ENCODE peak calls at places on chromosomes 2 and 18, in five cellular contexts. N is IMR-90, V is astrocyte of the spinal cord, F is GM20000, S is ovary. T is an unnamed sample.

GRCh38 chr2:98608962-98609604 is 694 bp downstream of the UNC50 start:
- DNase-seq in N (peak), V (peak), F (peak), S (peak), T (peak)

GRCh38 chr2:30356061-30356460 is 91.0 kb upstream of the LCLAT1 start:
- DNase-seq in N (no peak), V (no peak), F (no peak), S (no peak), T (no peak)

GRCh38 chr2:17752892-17753802 is 463 bp downstream of the SMC6 start:
- DNase-seq in N (peak), V (peak), F (peak), S (no peak), T (peak)

GRCh38 chr2:9984217-9984739 is 32.8 kb downstream of the GRHL1 start:
- DNase-seq in N (peak), V (peak), F (peak), S (no peak), T (peak)

GRCh38 chr18:32742620-32743019 is 30.2 kb downstream of the KLHL14 start:
- DNase-seq in N (no peak), V (peak), F (no peak), S (no peak), T (no peak)

GRCh38 chr2:20915271-20915670 is 92.4 kb upstream of the LDAH start:
- DNase-seq in N (no peak), V (no peak), F (no peak), S (no peak), T (no peak)

GRCh38 chr2:96695602-96696001 is 44.3 kb downstream of the LMAN2L start:
- DNase-seq in N (no peak), V (no peak), F (no peak), S (no peak), T (no peak)

GRCh38 chr18:50377061-50377798 is 2.4 kb downstream of the SKA1 start:
- DNase-seq in N (no peak), V (no peak), F (no peak), S (no peak), T (no peak)

GRCh38 chr2:31467426-31467825 is 52.9 kb upstream of the XDH start:
- DNase-seq in N (no peak), V (no peak), F (no peak), S (no peak), T (no peak)

GRCh38 chr2:42927334-42928160 is 135.2 kb upstream of the HAAO start:
- DNase-seq in N (peak), V (no peak), F (no peak), S (no peak), T (no peak)

GRCh38 chr18:41486581-41486980 is 468.5 kb upstream of the PIK3C3 start:
- DNase-seq in N (no peak), V (no peak), F (no peak), S (no peak), T (no peak)

GRCh38 chr2:168814046-168814445 is 11.6 kb downstream of the NOSTRIN start:
- DNase-seq in N (peak), V (peak), F (no peak), S (no peak), T (no peak)

GRCh38 chr18:77517901-77518300 is 268.3 kb downstream of the GALR1 start:
- DNase-seq in N (no peak), V (no peak), F (no peak), S (no peak), T (no peak)

GRCh38 chr2:10232096-10232815 is 70.4 kb upstream of the HPCAL1 start:
- DNase-seq in N (no peak), V (no peak), F (no peak), S (no peak), T (no peak)

GRCh38 chr18:56248613-56249235 is 389.7 kb downstream of the TXNL1 start:
- DNase-seq in N (no peak), V (no peak), F (peak), S (no peak), T (peak)

GRCh38 chr18:47919916-47920315 is 10.5 kb downstream of the SMAD2 start:
- DNase-seq in N (no peak), V (no peak), F (no peak), S (no peak), T (no peak)

GRCh38 chr2:28274911-28275685 is 117.6 kb upstream of the FOSL2 start:
- DNase-seq in N (peak), V (peak), F (no peak), S (no peak), T (peak)

GRCh38 chr2:9660154-9660553 is 29.4 kb upstream of the YWHAQ start:
- DNase-seq in N (no peak), V (no peak), F (no peak), S (no peak), T (no peak)

GRCh38 chr2:104318001-104318555 is 535.8 kb upstream of the POU3F3 start:
- DNase-seq in N (no peak), V (peak), F (no peak), S (no peak), T (no peak)

GRCh38 chr2:186365406-186365805 is 120.7 kb upstream of the ZC3H15 start:
- DNase-seq in N (no peak), V (no peak), F (no peak), S (no peak), T (no peak)

GRCh38 chr2:112542974-112543760 is 902 bp downstream of the POLR1B start:
- DNase-seq in N (peak), V (peak), F (peak), S (no peak), T (peak)

GRCh38 chr2:25912851-25913695 is 34.8 kb upstream of the ASXL2 start:
- DNase-seq in N (peak), V (peak), F (no peak), S (no peak), T (no peak)

GRCh38 chr2:26067980-26068507 is 34.2 kb downstream of the RAB10 start:
- DNase-seq in N (no peak), V (no peak), F (no peak), S (no peak), T (peak)

GRCh38 chr2:161983896-161984295 is 90.1 kb downstream of the DPP4 start:
- DNase-seq in N (peak), V (peak), F (no peak), S (no peak), T (no peak)

GRCh38 chr2:120786559-120786960 is 50.9 kb downstream of the GLI2 start:
- DNase-seq in N (no peak), V (no peak), F (no peak), S (no peak), T (no peak)

GRCh38 chr2:73163522-73164367 is 38.6 kb upstream of the NOTO start:
- DNase-seq in N (peak), V (peak), F (peak), S (peak), T (peak)

GRCh38 chr2:241063587-241063986 is 38.5 kb downstream of the MTERF4 start:
- DNase-seq in N (no peak), V (no peak), F (peak), S (peak), T (no peak)

GRCh38 chr2:149169653-149170052 is 131.2 kb downstream of the LYPD6B start:
- DNase-seq in N (no peak), V (no peak), F (no peak), S (no peak), T (no peak)

GRCh38 chr2:232698552-232699091 is 1.5 kb downstream of the GIGYF2 start:
- DNase-seq in N (no peak), V (no peak), F (no peak), S (no peak), T (no peak)

GRCh38 chr2:60998628-60999545 is 18.6 kb upstream of the PEX13 start:
- DNase-seq in N (peak), V (peak), F (peak), S (no peak), T (peak)

GRCh38 chr2:121961761-121962160 is 206.3 kb downstream of the TSN start:
- DNase-seq in N (no peak), V (no peak), F (no peak), S (no peak), T (no peak)

GRCh38 chr18:9698497-9698896 is 9.6 kb upstream of the RAB31 start:
- DNase-seq in N (no peak), V (no peak), F (no peak), S (no peak), T (no peak)

GRCh38 chr2:29749041-29749440 is 172.3 kb downstream of the ALK start:
- DNase-seq in N (no peak), V (peak), F (no peak), S (no peak), T (no peak)

GRCh38 chr18:22673182-22673862 is 255.6 kb upstream of the CTAGE1 start:
- DNase-seq in N (no peak), V (no peak), F (no peak), S (no peak), T (no peak)

GRCh38 chr2:111702119-111702808 is 181.7 kb downstream of the ANAPC1 start:
- DNase-seq in N (peak), V (peak), F (peak), S (no peak), T (peak)

GRCh38 chr18:75937306-75937705 is 509.8 kb upstream of the SMIM21 start:
- DNase-seq in N (no peak), V (no peak), F (no peak), S (no peak), T (no peak)

GRCh38 chr2:173028671-173029070 is 47.0 kb upstream of the MAP3K20 start:
- DNase-seq in N (peak), V (no peak), F (no peak), S (no peak), T (no peak)

GRCh38 chr18:23468753-23469459 is 15.8 kb downstream of the RIOK3 start:
- DNase-seq in N (no peak), V (no peak), F (no peak), S (no peak), T (no peak)

GRCh38 chr2:188869560-188869959 is 104.6 kb upstream of the COL3A1 start:
- DNase-seq in N (peak), V (peak), F (no peak), S (no peak), T (no peak)

GRCh38 chr18:59592624-59593023 is 104.6 kb downstream of the CCBE1 start:
- DNase-seq in N (no peak), V (no peak), F (no peak), S (no peak), T (no peak)

GRCh38 chr18:59597049-59597448 is 100.2 kb downstream of the CCBE1 start:
- DNase-seq in N (no peak), V (no peak), F (no peak), S (no peak), T (no peak)

DNA sequence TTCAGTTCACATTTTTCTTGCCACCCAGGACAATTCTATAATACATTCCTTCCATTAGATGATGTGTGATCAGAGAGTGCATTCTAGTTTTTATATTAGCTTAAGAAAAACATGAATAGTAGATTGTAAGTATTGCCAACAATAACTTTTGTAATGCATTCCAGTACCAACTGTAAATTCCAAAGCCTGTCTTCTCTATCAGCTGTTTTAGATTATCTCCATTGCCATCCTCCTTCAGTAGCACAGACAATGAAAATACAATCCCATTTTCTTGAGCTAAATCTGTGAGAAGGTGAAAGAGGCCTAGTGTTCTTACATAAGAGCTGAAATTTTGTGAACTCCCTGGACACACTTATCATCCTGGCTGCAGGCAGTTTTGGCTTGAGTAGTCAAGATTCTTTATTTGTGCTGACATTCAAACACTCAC is 103.9 kb downstream of the CCBE1 start:
- DNase-seq in N (peak), V (peak), F (no peak), S (no peak), T (no peak)
- TF ChIP-seq CTCF in N (no peak), V (no peak), F (no peak), S (no peak), T (no peak)

GRCh38 chr2:58871469-58872142 is 630.5 kb upstream of the FANCL start:
- DNase-seq in N (no peak), V (no peak), F (no peak), S (no peak), T (peak)
- TF ChIP-seq CTCF in N (no peak), V (peak), F (no peak), S (no peak), T (peak)

GRCh38 chr18:36028859-36029258 is 38.5 kb downstream of the RPRD1A start:
- DNase-seq in N (no peak), V (no peak), F (no peak), S (no peak), T (no peak)
- TF ChIP-seq CTCF in N (no peak), V (no peak), F (no peak), S (no peak), T (no peak)

GRCh38 chr2:231296401-231296800 is 98.0 kb downstream of the ARMC9 start:
- DNase-seq in N (no peak), V (no peak), F (no peak), S (no peak), T (no peak)

GRCh38 chr2:231298091-231298490 is 97.4 kb upstream of the B3GNT7 start:
- DNase-seq in N (no peak), V (no peak), F (no peak), S (no peak), T (no peak)

GRCh38 chr2:231295363-231295655 is 96.9 kb downstream of the ARMC9 start:
- DNase-seq in N (no peak), V (no peak), F (no peak), S (no peak), T (no peak)

GRCh38 chr2:231299267-231299666 is 96.2 kb upstream of the B3GNT7 start:
- DNase-seq in N (no peak), V (no peak), F (no peak), S (no peak), T (peak)

DNA sequence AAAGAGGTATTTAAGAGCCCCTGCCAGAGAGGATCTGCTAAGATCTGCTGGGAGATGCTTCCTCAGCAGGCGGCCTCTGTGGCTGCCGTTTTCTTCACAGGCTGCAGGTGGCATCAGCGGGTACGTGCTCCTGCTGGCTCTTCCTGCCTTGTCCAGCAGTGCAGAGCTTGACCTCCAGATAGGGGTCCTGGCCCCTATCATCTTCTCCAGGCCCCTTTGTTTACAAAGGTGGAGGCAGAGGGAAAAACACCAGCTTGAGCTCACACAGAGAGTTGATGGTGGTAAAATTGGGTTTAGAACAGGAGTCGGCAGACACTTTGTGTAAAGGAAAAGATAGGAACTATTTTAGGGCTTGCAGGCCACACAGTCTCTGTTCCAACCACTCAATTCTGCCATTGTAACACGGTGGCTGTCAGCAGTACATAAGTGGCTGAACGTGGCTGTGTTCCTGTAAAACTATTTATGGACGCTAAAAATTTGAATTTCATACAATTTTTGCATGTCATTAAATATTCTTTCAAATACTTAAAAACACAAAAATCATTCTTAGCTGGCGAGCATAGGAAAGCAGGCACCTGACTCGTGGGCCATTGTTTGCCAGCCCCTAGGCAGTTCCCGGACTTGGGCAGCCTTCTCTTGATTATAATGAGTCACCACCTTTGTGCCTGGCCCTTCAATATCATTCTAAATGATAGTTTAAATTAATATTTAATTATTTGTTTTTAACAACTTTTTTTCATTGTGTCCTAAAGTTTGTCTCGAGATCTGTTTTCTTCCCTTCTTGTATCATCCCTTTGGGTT is 98.2 kb upstream of the B3GNT7 start:
- DNase-seq in N (peak), V (peak), F (peak), S (peak), T (peak)
- TF ChIP-seq CTCF in N (peak), V (peak), F (peak), S (peak), T (peak)

GRCh38 chr2:85243101-85244072 is 84.4 kb downstream of the TGOLN2 start:
- DNase-seq in N (no peak), V (peak), F (peak), S (no peak), T (peak)
- TF ChIP-seq CTCF in N (peak), V (peak), F (no peak), S (no peak), T (peak)

GRCh38 chr2:102185347-102185746 is 1.5 kb upstream of the IL1RL2 start:
- DNase-seq in N (no peak), V (no peak), F (no peak), S (no peak), T (no peak)
- TF ChIP-seq CTCF in N (peak), V (peak), F (peak), S (no peak), T (peak)

GRCh38 chr2:181054843-181055242 is 74.4 kb downstream of the UBE2E3 start:
- DNase-seq in N (peak), V (no peak), F (no peak), S (no peak), T (no peak)

GRCh38 chr2:181063696-181064095 is 83.3 kb downstream of the UBE2E3 start:
- DNase-seq in N (peak), V (no peak), F (no peak), S (no peak), T (no peak)

GRCh38 chr2:181054256-181054655 is 73.9 kb downstream of the UBE2E3 start:
- DNase-seq in N (no peak), V (no peak), F (no peak), S (no peak), T (no peak)

GRCh38 chr2:181058378-181059269 is 78.2 kb downstream of the UBE2E3 start:
- DNase-seq in N (peak), V (peak), F (peak), S (no peak), T (peak)
- TF ChIP-seq CTCF in N (peak), V (peak), F (peak), S (no peak), T (peak)

T was measured in GM12865.